ENCODE peak calls at places on chromosome 6, in six cellular contexts. P is breast epithelium, T is LoVo, B is mucosa of gallbladder, Q is sciatic nerve, O is NCI-H774. N is an unnamed sample.

GRCh38 chr6:113654396-113654795 is 202.7 kb upstream of the MARCKS start:
- DNase-seq in Q (peak; percentile 86), B (peak; percentile 68), O (no peak), T (peak; percentile 56), P (peak; percentile 81), N (no peak)

GRCh38 chr6:15313367-15313766 is 67.5 kb downstream of the JARID2 start:
- DNase-seq in P (no peak), O (no peak), B (no peak), Q (no peak), T (no peak), N (no peak)

GRCh38 chr6:8857160-8857559 is 421.8 kb upstream of the SLC35B3 start:
- DNase-seq in B (no peak), Q (no peak), O (no peak), P (no peak), T (no peak), N (no peak)

GRCh38 chr6:42510795-42511194 is 53.0 kb upstream of the UBR2 start:
- DNase-seq in B (no peak), Q (no peak), O (no peak), T (no peak), P (no peak), N (no peak)

GRCh38 chr6:68196645-68197044 is 438.4 kb upstream of the ADGRB3 start:
- DNase-seq in P (no peak), Q (no peak), B (no peak), T (peak; percentile 36), O (no peak), N (no peak)

GRCh38 chr6:141587482-141588266 is 545.1 kb upstream of the GJE1 start:
- DNase-seq in Q (no peak), T (no peak), O (no peak), B (no peak), P (no peak), N (no peak)

GRCh38 chr6:26380256-26380655 is 2.7 kb upstream of the BTN2A2 start:
- DNase-seq in T (peak; percentile 8), O (no peak), B (no peak), P (no peak), Q (no peak), N (no peak)

GRCh38 chr6:4682431-4683159 is 93.6 kb upstream of the CDYL start:
- DNase-seq in T (no peak), Q (no peak), B (no peak), O (no peak), P (no peak), N (no peak)

GRCh38 chr6:43037706-43038105 is 15.9 kb downstream of the CUL7 start:
- DNase-seq in B (no peak), P (no peak), O (no peak), Q (no peak), T (no peak), N (no peak)

GRCh38 chr6:150134280-150134920 is 8.4 kb upstream of the PPP1R14C start:
- DNase-seq in P (no peak), Q (no peak), O (no peak), B (no peak), T (no peak), N (no peak)

GRCh38 chr6:117149324-117149723 is 116.0 kb upstream of the VGLL2 start:
- DNase-seq in P (no peak), B (no peak), O (no peak), T (no peak), Q (no peak), N (no peak)

N was measured in vagina.